ENCODE peak calls at places on chromosome 18, in six cellular contexts. C, P, N, L, Q and F are unnamed samples.

GRCh38 chr18:45066868-45067267 is 386.2 kb downstream of the SETBP1 start:
- DNase-seq in L (no peak), C (no peak), Q (no peak), N (no peak), P (peak), F (no peak)

GRCh38 chr18:48767090-48767670 is 183.6 kb downstream of the SMAD7 start:
- DNase-seq in L (no peak), C (no peak), N (no peak), P (no peak), Q (no peak), F (no peak)

GRCh38 chr18:32167980-32168379 is 21.9 kb upstream of the MEP1B start:
- DNase-seq in N (no peak), P (no peak), C (no peak), Q (no peak), L (no peak), F (no peak)

GRCh38 chr18:26548144-26549102 is at the start of gene KCTD1:
- DNase-seq in P (peak), L (peak), C (peak), Q (peak), N (peak), F (peak)

GRCh38 chr18:60549338-60549960 is 176.9 kb upstream of the MC4R start:
- DNase-seq in N (no peak), P (peak), Q (no peak), L (no peak), C (peak), F (peak)

GRCh38 chr18:79576686-79577351 is 102.8 kb upstream of the CTDP1 start:
- DNase-seq in Q (no peak), N (peak), L (peak), C (no peak), P (peak), F (no peak)

GRCh38 chr18:70493461-70493860 is 204.6 kb downstream of the SOCS6 start:
- DNase-seq in N (no peak), Q (no peak), L (no peak), P (no peak), C (no peak), F (no peak)

GRCh38 chr18:55323051-55323994 is 264.7 kb downstream of the TCF4 start:
- DNase-seq in L (no peak), N (no peak), P (no peak), C (no peak), Q (no peak), F (no peak)

GRCh38 chr18:7637269-7637668 is 70.2 kb downstream of the PTPRM start:
- DNase-seq in Q (no peak), N (no peak), P (no peak), L (no peak), C (no peak), F (no peak)

GRCh38 chr18:48829443-48830149 is 121.2 kb downstream of the SMAD7 start:
- DNase-seq in Q (no peak), N (peak), L (peak), C (no peak), P (no peak), F (peak)

GRCh38 chr18:79629249-79629558 is 50.4 kb upstream of the CTDP1 start:
- DNase-seq in N (no peak), Q (no peak), P (no peak), L (no peak), C (no peak), F (no peak)

GRCh38 chr18:79935925-79936324 is 15.5 kb downstream of the SLC66A2 start:
- DNase-seq in C (no peak), P (no peak), Q (no peak), N (peak), L (peak), F (no peak)

GRCh38 chr18:33611525-33612135 is 33.6 kb downstream of the ASXL3 start:
- DNase-seq in C (no peak), Q (no peak), L (no peak), N (no peak), P (no peak), F (no peak)

GRCh38 chr18:7575465-7576026 is 8.4 kb downstream of the PTPRM start:
- DNase-seq in C (no peak), Q (no peak), P (no peak), L (no peak), N (no peak), F (no peak)

GRCh38 chr18:49878567-49878966 is 65.2 kb upstream of the ACAA2 start:
- DNase-seq in P (no peak), Q (no peak), L (no peak), N (no peak), C (no peak), F (peak)

GRCh38 chr18:48605408-48605845 is 66.6 kb downstream of the CTIF start:
- DNase-seq in L (no peak), Q (no peak), P (no peak), N (no peak), C (peak), F (peak)

GRCh38 chr18:8367217-8367988 is 241.8 kb upstream of the RAB12 start:
- DNase-seq in Q (peak), P (peak), L (peak), N (peak), C (peak), F (no peak)

DNA sequence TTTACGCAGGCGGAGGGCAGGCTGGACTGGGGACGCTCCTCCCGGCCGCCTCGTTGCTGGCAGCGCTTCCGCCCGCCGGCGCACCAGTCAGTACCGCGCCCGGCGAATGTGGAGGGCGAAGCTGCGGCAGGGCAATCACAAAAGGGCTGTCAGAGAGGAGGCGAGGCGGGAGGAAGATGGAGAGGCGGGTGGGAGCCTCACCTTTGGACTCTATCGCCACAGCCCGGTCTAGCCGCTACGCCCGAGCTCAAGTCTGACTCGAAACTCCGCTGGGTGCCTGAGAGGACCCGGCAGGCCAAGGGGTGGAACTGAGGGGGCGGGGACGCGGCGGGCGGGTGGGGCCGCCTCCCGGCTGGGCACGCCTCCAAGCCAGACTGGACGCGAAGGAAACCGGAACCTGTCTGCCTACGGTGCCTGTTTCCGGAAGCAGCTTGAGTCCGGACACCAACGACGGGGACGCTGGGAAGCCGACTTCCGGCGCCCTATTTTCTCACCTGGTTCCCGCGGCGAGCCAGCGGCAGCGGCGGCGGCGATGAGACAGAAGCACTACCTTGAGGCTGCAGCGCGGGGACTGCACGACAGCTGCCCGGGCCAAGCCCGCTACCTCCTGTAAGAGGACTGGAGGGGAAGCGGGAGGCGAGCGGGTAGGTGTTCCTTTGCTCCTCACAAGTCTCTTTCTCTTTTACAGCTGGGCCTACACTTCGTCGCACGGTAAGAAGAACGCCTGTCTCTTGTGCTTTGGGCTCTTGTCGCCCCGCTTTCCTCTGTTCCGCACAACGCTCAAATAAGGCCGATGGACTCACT is at the start of gene RMP24:
- DNase-seq in N (peak), L (peak), P (peak), C (peak), Q (peak), F (peak)
- TF ChIP-seq POLR2A in N (peak), L (peak), P (peak), C (peak), Q (peak), F (peak)

DNA sequence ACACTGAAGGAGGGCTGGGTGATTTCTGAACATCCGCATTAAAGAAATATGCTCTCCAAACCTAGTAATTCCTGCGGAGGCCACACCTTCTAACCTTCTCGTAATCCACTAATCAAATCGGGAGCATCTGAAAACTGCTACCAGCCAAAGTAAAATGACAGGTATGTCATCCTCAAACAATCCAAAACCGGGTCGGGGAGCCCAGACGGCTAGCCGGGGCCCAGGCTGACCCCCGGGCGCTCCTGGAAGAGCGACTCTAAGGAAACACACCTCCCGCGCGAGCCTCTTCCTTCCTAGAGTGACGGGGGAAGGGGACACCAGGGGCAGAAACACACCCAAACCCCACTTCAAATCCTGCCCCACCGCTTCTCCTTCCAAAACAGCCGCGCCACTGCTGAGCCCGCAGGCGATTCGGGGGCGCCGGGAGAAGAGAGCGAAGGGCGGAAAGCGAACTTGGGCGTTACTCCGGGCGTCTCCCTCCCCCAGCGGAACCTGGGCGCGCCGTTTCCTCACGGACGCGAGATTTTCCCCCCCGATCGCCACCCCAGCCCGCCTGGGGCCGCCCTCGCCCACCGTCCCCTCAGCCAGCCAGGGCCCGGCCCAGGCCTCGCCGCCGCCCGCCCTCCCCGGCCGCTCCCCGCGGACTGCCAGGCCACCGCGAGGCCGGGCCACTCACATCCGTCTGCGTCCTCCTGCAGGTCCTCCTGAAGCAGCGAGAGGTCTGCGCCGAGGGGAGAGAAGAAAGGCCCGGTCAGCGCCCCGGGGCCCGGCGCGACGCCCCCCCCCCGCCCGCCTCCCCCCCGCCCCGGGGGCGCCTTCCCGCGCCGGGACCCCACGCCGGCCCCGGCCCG is 584 bp downstream of the PPP4R1 start:
- DNase-seq in Q (peak), C (no peak), P (peak), N (peak), L (peak), F (peak)
- TF ChIP-seq POLR2A in Q (no peak), C (no peak), P (peak), N (peak), L (no peak), F (peak)

DNA sequence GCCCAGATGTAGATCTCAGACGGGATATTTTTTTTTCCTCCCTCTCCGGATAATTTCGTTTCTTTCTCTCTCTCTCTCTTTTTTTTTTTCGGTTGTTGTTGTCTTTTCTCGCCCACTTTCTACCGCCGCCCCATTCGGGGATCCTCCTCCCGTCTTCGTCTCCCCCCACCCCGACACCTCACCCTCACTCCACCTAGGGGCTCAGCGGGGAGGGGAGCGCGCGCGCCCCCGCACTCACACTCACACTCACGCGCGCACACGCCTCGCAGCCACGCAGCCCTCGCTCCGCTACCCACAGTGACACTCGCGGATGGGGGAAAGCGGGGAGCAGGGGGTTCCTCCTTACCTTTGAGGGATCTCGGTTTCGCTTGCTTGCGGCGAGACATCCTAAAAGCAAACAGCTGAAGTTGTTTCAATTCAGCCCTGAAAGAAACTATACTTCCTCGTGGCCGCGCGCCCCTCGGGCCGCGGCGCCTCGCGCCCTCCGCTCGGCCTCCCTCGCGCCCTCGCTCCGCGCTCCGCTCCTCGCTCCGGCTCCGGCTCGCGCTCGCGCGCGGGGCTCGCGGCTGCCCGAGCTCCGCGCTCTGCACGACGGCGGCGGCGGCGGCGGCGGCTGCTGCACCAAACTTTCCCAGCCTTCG is 1.3 kb downstream of the ZNF521 start:
- DNase-seq in P (no peak), C (no peak), L (peak), Q (peak), N (no peak), F (peak)
- TF ChIP-seq POLR2A in P (no peak), C (no peak), L (no peak), Q (no peak), N (no peak), F (no peak)

GRCh38 chr18:12883684-12884520 is at the start of gene PTPN2:
- DNase-seq in L (peak), P (peak), N (peak), Q (peak), C (peak), F (peak)
- TF ChIP-seq POLR2A in L (peak), P (peak), N (peak), Q (peak), C (peak), F (peak)

GRCh38 chr18:21454725-21455124 is 145.8 kb downstream of the ESCO1 start:
- DNase-seq in P (no peak), C (no peak), Q (no peak), L (no peak), N (no peak), F (no peak)

GRCh38 chr18:21452381-21452780 is 148.1 kb downstream of the ESCO1 start:
- DNase-seq in C (no peak), N (no peak), L (no peak), P (no peak), Q (no peak), F (no peak)

GRCh38 chr18:21450913-21451312 is 149.6 kb downstream of the ESCO1 start:
- DNase-seq in Q (no peak), N (no peak), C (no peak), L (no peak), P (no peak), F (no peak)

GRCh38 chr18:21452808-21453511 is 147.5 kb downstream of the ESCO1 start:
- DNase-seq in Q (no peak), L (no peak), P (no peak), C (no peak), N (no peak), F (no peak)

DNA sequence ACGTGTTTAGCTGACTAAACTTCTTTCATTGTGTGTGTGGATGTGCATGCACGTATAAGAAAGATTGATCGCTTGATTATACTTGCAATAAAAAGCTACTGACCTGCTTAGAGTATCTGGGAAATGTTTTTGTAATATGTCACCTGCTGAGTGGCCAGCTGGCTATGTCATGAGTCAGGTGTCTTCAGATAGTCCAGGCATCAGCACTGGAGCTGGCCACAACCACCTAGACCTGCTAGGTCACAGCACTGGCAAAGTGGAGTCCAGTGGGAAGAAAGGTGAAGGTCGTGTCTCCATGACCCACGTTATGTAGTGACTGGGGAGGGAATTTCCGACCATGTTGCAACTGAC is 147.0 kb downstream of the ESCO1 start:
- DNase-seq in N (peak), P (no peak), C (no peak), L (peak), Q (no peak), F (no peak)
- TF ChIP-seq POLR2A in N (no peak), P (no peak), C (no peak), L (no peak), Q (no peak), F (no peak)

DNA sequence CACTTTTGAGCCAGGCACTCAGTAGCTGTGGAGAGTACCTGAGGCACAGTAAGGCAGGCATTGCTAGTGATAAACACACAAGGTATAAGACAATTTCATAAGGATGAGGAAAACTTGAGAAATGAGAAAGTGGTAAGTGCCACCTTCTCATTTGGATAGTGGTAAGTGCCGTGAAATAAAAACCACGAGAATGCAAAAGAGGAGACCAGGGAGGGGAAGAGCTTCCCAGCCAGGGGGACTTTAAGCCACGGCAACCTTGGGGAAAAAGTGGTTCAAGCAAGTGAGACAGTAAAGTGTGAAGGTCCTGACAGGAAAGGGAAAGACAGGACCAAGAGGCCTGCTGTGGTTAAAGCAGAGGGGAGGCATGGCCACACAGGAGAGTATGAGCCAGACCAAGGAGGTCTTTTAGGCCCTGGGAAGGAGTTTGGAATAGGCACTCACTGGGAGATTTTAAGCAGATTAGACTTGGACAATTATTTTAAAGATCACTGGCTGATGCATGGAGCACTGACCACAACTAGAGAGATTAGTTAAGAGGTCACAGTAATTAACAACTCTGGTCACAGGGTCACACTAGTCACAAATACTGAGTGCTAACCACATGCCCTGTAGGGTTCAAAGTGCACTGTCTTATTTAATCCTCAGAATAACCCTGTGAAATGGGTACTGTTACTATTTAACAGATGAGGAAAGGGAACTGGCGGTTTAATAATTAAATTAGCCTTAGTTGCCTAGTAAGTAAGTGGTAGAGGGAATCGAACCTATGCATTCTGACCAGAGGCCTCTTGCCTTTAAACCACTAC is 50.1 kb downstream of the THOC1 start:
- DNase-seq in P (no peak), L (no peak), C (no peak), N (no peak), Q (no peak), F (no peak)
- TF ChIP-seq POLR2A in P (no peak), L (no peak), C (no peak), N (no peak), Q (no peak), F (no peak)

GRCh38 chr18:63099848-63100625 is 219.5 kb downstream of the BCL2 start:
- DNase-seq in N (peak), Q (no peak), C (no peak), L (no peak), P (peak), F (peak)
- TF ChIP-seq POLR2A in N (no peak), Q (no peak), C (no peak), L (no peak), P (no peak), F (peak)

DNA sequence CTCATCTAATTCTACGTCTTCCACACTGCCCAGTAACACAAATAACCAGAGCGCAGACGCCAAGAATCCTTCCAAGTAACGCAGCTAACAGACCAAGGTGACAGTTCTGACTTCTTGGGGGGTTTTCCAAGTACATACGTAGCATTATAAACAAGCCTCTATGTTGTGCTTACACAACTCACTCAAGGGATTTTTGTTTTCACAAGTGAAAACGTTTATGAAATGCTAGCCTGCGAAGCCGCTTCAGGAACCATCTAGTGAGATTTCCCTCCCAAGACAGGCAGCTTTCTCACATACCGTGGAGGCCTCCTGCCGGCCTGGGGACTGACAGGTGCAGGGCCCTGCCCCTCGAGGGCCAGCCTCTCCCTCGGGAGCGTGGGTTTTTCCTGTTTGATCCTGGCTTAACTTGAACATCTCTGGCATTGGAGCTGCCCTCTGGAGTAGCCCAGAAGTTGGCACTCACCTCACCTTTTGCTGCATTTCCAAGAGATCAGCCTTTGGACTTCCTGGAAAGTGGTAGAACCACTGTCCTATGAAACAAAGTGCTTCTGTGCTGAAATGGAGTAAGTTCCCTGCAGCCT is 151.1 kb downstream of the MBP start:
- DNase-seq in N (peak), P (no peak), Q (no peak), L (no peak), C (no peak), F (no peak)
- TF ChIP-seq POLR2A in N (no peak), P (no peak), Q (no peak), L (no peak), C (no peak), F (no peak)

GRCh38 chr18:24426398-24427294 is at the start of gene IMPACT:
- DNase-seq in C (peak), P (peak), N (peak), L (peak), Q (peak), F (peak)
- TF ChIP-seq POLR2A in C (peak), P (peak), N (peak), L (peak), Q (no peak), F (peak)

DNA sequence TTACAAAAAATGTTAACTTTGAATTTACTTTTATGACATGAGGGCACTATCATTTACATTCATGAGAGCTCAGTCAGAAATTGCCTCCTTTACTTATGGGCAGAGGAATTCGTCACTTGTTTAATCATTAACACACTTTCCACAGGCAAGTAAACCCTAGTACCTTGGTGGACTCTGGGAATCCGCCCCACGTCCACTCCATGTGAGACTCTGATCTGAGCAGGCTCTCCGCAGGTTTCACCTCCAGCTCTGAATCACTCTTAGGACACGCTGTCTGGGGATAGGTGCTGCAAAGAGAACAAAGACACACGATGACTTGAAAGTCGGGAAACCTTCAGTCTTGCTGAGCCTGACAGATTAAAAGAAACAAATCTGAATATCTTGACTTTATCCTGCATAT is 73.6 kb downstream of the LPIN2 start:
- DNase-seq in P (peak), Q (no peak), N (peak), L (no peak), C (no peak), F (no peak)
- TF ChIP-seq POLR2A in P (no peak), Q (no peak), N (peak), L (no peak), C (no peak), F (no peak)